ENCODE peak calls at places on chromosomes 16 and 17, in four cellular contexts. L is transverse colon, U is sigmoid colon, E is breast epithelium. X is an unnamed sample.

GRCh38 chr17:66304304-66305174 is 2.1 kb downstream of the PRKCA start:
- DNase-seq in L (peak; percentile 35), U (no peak), E (no peak), X (no peak)

GRCh38 chr16:70695351-70696070 is 9.7 kb upstream of the MTSS2 start:
- DNase-seq in L (peak; percentile 47), U (no peak), E (no peak), X (no peak)

GRCh38 chr17:81518113-81518784 is 5.7 kb upstream of the ACTG1 start:
- DNase-seq in L (peak; percentile 33), U (no peak), E (no peak), X (no peak)

GRCh38 chr16:10497132-10498088 is 83.0 kb downstream of the EMP2 start:
- DNase-seq in L (no peak), U (no peak), E (no peak), X (no peak)

GRCh38 chr16:53257001-53257400 is 177.3 kb upstream of the RBL2 start:
- DNase-seq in L (no peak), U (no peak), E (no peak), X (no peak)

GRCh38 chr16:72905581-72905980 is 142.3 kb downstream of the ZFHX3 start:
- DNase-seq in L (no peak), U (no peak), E (no peak), X (no peak)

GRCh38 chr16:12801511-12802042 is 2.1 kb downstream of the CPPED1 start:
- DNase-seq in L (peak; percentile 18), U (no peak), E (peak; percentile 29), X (no peak)

GRCh38 chr17:37176683-37177082 is 199.1 kb upstream of the C17orf78 start:
- DNase-seq in L (no peak), U (no peak), E (no peak), X (no peak)

GRCh38 chr16:70705056-70705455 is 19.2 kb upstream of the MTSS2 start:
- DNase-seq in L (no peak), U (no peak), E (no peak), X (no peak)

GRCh38 chr17:78324391-78325075 is 35.3 kb downstream of the SOCS3 start:
- DNase-seq in L (peak; percentile 60), U (peak; percentile 94), E (peak; percentile 47), X (no peak)

DNA sequence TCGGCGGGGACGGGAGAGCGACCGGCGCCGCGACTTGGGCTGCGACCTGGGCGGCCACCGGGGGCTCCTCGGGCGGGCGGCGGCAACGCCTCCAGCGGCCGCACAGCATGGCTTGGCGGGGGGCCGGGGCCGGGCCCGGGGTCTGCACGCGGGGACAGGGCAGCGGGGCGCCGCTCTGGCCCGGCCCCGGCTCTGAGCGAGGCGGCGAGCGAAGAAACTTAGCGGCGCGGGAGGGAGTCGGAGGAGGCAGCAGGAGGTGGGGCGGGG is at the start of gene PLCD3:
- DNase-seq in L (no peak), U (no peak), E (no peak), X (no peak)
- TF ChIP-seq POLR2A in L (no peak), U (no peak), E (no peak), X (no peak)

GRCh38 chr17:30229012-30229411 is 6.5 kb downstream of the SLC6A4 start:
- DNase-seq in L (peak; percentile 30), U (no peak), E (no peak), X (no peak)
- H3K4me3 ChIP-seq in L (no peak overlapping the region), U (no peak overlapping the region), E (no peak overlapping the region), X (no peak overlapping the region)

GRCh38 chr16:66369055-66369592 is 2.6 kb downstream of the CDH5 start:
- DNase-seq in L (peak; percentile 18), U (no peak), E (no peak), X (no peak)
- TF ChIP-seq POLR2AphosphoS5 in L (no peak), U (no peak), E (no peak), X (no peak)

GRCh38 chr17:73455050-73455687 is 143.4 kb upstream of the CDC42EP4 start:
- DNase-seq in L (peak; percentile 26), U (no peak), E (peak; percentile 25), X (no peak)
- TF ChIP-seq POLR2A in L (no peak), U (no peak), E (no peak), X (no peak)

GRCh38 chr16:75506107-75506506 is 10.9 kb upstream of the CHST6 start:
- DNase-seq in L (no peak), U (no peak), E (no peak), X (no peak)
- H3K4me3 ChIP-seq in L (no peak overlapping the region), U (no peak overlapping the region), E (no peak overlapping the region), X (no peak overlapping the region)

GRCh38 chr16:89304941-89305705 is 87.6 kb downstream of the ZNF778 start:
- DNase-seq in L (no peak), U (no peak), E (no peak), X (no peak)

GRCh38 chr16:89300976-89301360 is 83.5 kb downstream of the ZNF778 start:
- DNase-seq in L (no peak), U (no peak), E (no peak), X (no peak)

GRCh38 chr16:89303604-89304003 is 86.1 kb downstream of the ZNF778 start:
- DNase-seq in L (no peak), U (no peak), E (no peak), X (no peak)

GRCh38 chr16:89307421-89307805 is 89.9 kb downstream of the ZNF778 start:
- DNase-seq in L (no peak), U (no peak), E (no peak), X (no peak)

GRCh38 chr16:89304181-89304851 is 86.8 kb downstream of the ZNF778 start:
- DNase-seq in L (no peak), U (no peak), E (no peak), X (no peak)
- TF ChIP-seq POLR2AphosphoS5 in L (no peak), U (no peak), E (no peak), X (no peak)

GRCh38 chr17:4948997-4949320 is 629 bp upstream of the PFN1 start:
- DNase-seq in L (peak; percentile 87), U (peak; percentile 92), E (peak; percentile 70), X (no peak)

GRCh38 chr17:4947010-4947410 is 1.3 kb downstream of the PFN1 start:
- DNase-seq in L (no peak), U (peak; percentile 76), E (no peak), X (no peak)

GRCh38 chr17:4949321-4950074 is 1.2 kb upstream of the PFN1 start:
- DNase-seq in L (peak; percentile 93), U (peak; percentile 89), E (peak; percentile 59), X (no peak)

GRCh38 chr17:4947411-4948165 is 742 bp downstream of the PFN1 start:
- DNase-seq in L (peak; percentile 81), U (peak; percentile 82), E (peak; percentile 42), X (no peak)

GRCh38 chr17:4948166-4948996 is at the start of gene PFN1:
- DNase-seq in L (peak; percentile 94), U (peak; percentile 96), E (peak; percentile 92), X (no peak)
- TF ChIP-seq POLR2A in L (peak; percentile 97), U (peak; percentile 80), E (no peak), X (no peak)